ENCODE peak calls at places on chromosomes 2 and 18, in eight cellular contexts. B is AML-193; X is germinal center; C is GM04503; Y is activated T-helper 1 cell treated with anti-CD3 and anti-CD28 coated beads, Interleukin-2, amount 50 U/mL, for 16 hours; O is NCI-H69; N is NCI-H1105; I is neural crest cell. R is an unnamed sample.

GRCh38 chr2:30768708-30769580 is 38.3 kb downstream of the CAPN13 start:
- DNase-seq in B (no peak), X (no peak), C (no peak), Y (no peak), O (no peak), N (no peak), I (no peak), R (no peak)

GRCh38 chr2:38835015-38835601 is 40.6 kb downstream of the DHX57 start:
- DNase-seq in B (peak; percentile 30), X (no peak), C (no peak), Y (no peak), O (peak; percentile 32), N (peak; percentile 13), I (peak; percentile 25), R (no peak)

GRCh38 chr2:46847726-46848421 is 67.7 kb downstream of the MCFD2 start:
- DNase-seq in B (no peak), X (no peak), C (peak; percentile 83), Y (no peak), O (no peak), N (no peak), I (no peak), R (peak; percentile 60)

GRCh38 chr18:13234528-13234795 is 15.9 kb downstream of the LDLRAD4 start:
- DNase-seq in B (no peak), X (no peak), C (no peak), Y (no peak), O (no peak), N (no peak), I (no peak), R (no peak)

GRCh38 chr2:232539298-232540231 is at the start of gene CHRNG:
- DNase-seq in B (no peak), X (no peak), C (no peak), Y (no peak), O (peak; percentile 26), N (no peak), I (no peak), R (no peak)

GRCh38 chr2:26721267-26722032 is 28.9 kb downstream of the KCNK3 start:
- DNase-seq in B (no peak), X (no peak), C (no peak), Y (no peak), O (peak; percentile 94), N (no peak), I (no peak), R (no peak)

GRCh38 chr2:217409939-217410820 is 550.3 kb upstream of the TNP1 start:
- DNase-seq in B (no peak), X (no peak), C (no peak), Y (no peak), O (no peak), N (no peak), I (no peak), R (no peak)

GRCh38 chr2:17827306-17827705 is 11.0 kb downstream of the MSGN1 start:
- DNase-seq in B (no peak), X (no peak), C (no peak), Y (no peak), O (peak; percentile 61), N (no peak), I (no peak), R (peak; percentile 65)

GRCh38 chr2:66126936-66127527 is 307.9 kb upstream of the MEIS1 start:
- DNase-seq in B (no peak), X (no peak), C (no peak), Y (no peak), O (no peak), N (no peak), I (no peak), R (no peak)

GRCh38 chr2:51219468-51219867 is 187.5 kb upstream of the NRXN1 start:
- DNase-seq in B (no peak), X (no peak), C (no peak), Y (no peak), O (no peak), N (no peak), I (no peak), R (no peak)

GRCh38 chr18:25896178-25896780 is 194.1 kb downstream of the SS18 start:
- DNase-seq in B (peak; percentile 7), X (peak; percentile 47), C (peak; percentile 7), Y (no peak), O (peak; percentile 82), N (peak; percentile 25), I (peak; percentile 43), R (no peak)

GRCh38 chr2:119574108-119574815 is 30.0 kb downstream of the CFAP221 start:
- DNase-seq in B (no peak), X (no peak), C (no peak), Y (no peak), O (no peak), N (no peak), I (no peak), R (no peak)

GRCh38 chr2:167114018-167114417 is 225.7 kb downstream of the XIRP2 start:
- DNase-seq in B (no peak), X (no peak), C (no peak), Y (no peak), O (no peak), N (no peak), I (no peak), R (no peak)

GRCh38 chr2:102048465-102048864 is 56.7 kb downstream of the IL1R2 start:
- DNase-seq in B (no peak), X (no peak), C (no peak), Y (no peak), O (no peak), N (no peak), I (no peak), R (no peak)